ENCODE peak calls at places on chromosomes 11 and 22, in four cellular contexts. J, C, A and D are unnamed samples.

GRCh38 chr11:66484825-66485380 is 4.7 kb downstream of the DPP3 start:
- DNase-seq in C (no peak), A (peak; percentile 34), J (no peak), D (no peak)

GRCh38 chr11:64459016-64459415 is 100.1 kb downstream of the RPS6KA4 start:
- DNase-seq in C (no peak), A (peak; percentile 79), J (no peak), D (no peak)

GRCh38 chr11:19987243-19987870 is 172.9 kb downstream of the DBX1 start:
- DNase-seq in J (no peak), C (no peak), A (no peak), D (no peak)

GRCh38 chr11:116414357-116414756 is 358.4 kb downstream of the BUD13 start:
- DNase-seq in A (no peak), C (no peak), J (no peak), D (no peak)

GRCh38 chr11:69007978-69008381 is 5.1 kb downstream of the MRGPRF start:
- DNase-seq in A (peak; percentile 95), C (no peak), J (no peak), D (no peak)

GRCh38 chr22:40334899-40335298 is 11.4 kb upstream of the ADSL start:
- DNase-seq in C (peak; percentile 56), A (no peak), J (no peak), D (no peak)

GRCh38 chr11:94111660-94112059 is 17.0 kb upstream of the PANX1 start:
- DNase-seq in A (no peak), C (no peak), J (no peak), D (no peak)

GRCh38 chr11:120013325-120014250 is 124.3 kb downstream of the TRIM29 start:
- DNase-seq in A (peak; percentile 93), C (no peak), J (peak; percentile 2), D (peak; percentile 12)

GRCh38 chr22:40107244-40107643 is 70.5 kb upstream of the TNRC6B start:
- DNase-seq in A (no peak), J (no peak), C (no peak), D (no peak)

GRCh38 chr11:74084796-74085541 is 76.1 kb upstream of the UCP3 start:
- DNase-seq in J (no peak), A (peak; percentile 39), C (no peak), D (peak; percentile 15)

GRCh38 chr11:25214535-25215176 is 717.8 kb downstream of the LUZP2 start:
- DNase-seq in C (no peak), J (no peak), A (no peak), D (no peak)

GRCh38 chr11:2525166-2525861 is 80.5 kb downstream of the KCNQ1 start:
- DNase-seq in C (no peak), J (no peak), A (peak; percentile 58), D (no peak)

GRCh38 chr11:8032122-8032521 is 45.0 kb downstream of the EIF3F start:
- DNase-seq in A (no peak), C (no peak), J (no peak), D (no peak)

GRCh38 chr11:74398244-74399159 is at the start of gene PGM2L1:
- DNase-seq in A (peak; percentile 98), C (peak; percentile 91), J (peak; percentile 86), D (peak; percentile 90)

GRCh38 chr11:48093795-48094642 is 113.7 kb downstream of the PTPRJ start:
- DNase-seq in C (no peak), J (no peak), A (no peak), D (peak; percentile 17)

GRCh38 chr11:123235117-123235686 is 40.2 kb upstream of the CLMP start:
- DNase-seq in C (no peak), J (no peak), A (no peak), D (no peak)

GRCh38 chr11:28529046-28529445 is 420.9 kb downstream of the METTL15 start:
- DNase-seq in J (peak; percentile 59), C (no peak), A (peak; percentile 80), D (peak; percentile 78)

GRCh38 chr11:22830082-22830414 is 447 bp upstream of the SVIP start:
- DNase-seq in A (no peak), J (no peak), C (no peak), D (no peak)

GRCh38 chr22:49586873-49587272 is 240.8 kb downstream of the BRD1 start:
- DNase-seq in A (peak; percentile 42), J (no peak), C (no peak), D (no peak)

GRCh38 chr11:116376054-116376453 is 396.7 kb downstream of the BUD13 start:
- DNase-seq in A (no peak), J (no peak), C (no peak), D (no peak)

GRCh38 chr22:23061471-23062280 is 8.6 kb upstream of the GNAZ start:
- DNase-seq in J (no peak), A (peak; percentile 46), C (no peak), D (no peak)

GRCh38 chr11:79796704-79797103 is 355.9 kb upstream of the TENM4 start:
- DNase-seq in J (no peak), A (no peak), C (no peak), D (no peak)

GRCh38 chr11:67389477-67389876 is 2.3 kb upstream of the RAD9A start:
- DNase-seq in J (no peak), C (no peak), A (peak; percentile 75), D (no peak)

GRCh38 chr22:20749453-20749852 is 24.5 kb upstream of the SERPIND1 start:
- DNase-seq in J (no peak), A (peak; percentile 38), C (no peak), D (no peak)

GRCh38 chr11:111765984-111766833 is at the start of gene PPP2R1B:
- DNase-seq in A (peak; percentile 97), C (peak; percentile 61), J (peak; percentile 34), D (peak; percentile 54)

GRCh38 chr11:123510579-123510905 is 80.5 kb downstream of the GRAMD1B start:
- DNase-seq in A (no peak), C (no peak), J (no peak), D (no peak)

GRCh38 chr11:75576445-75577049 is 14.5 kb downstream of the SERPINH1 start:
- DNase-seq in J (no peak), A (peak; percentile 94), C (no peak), D (peak; percentile 83)

GRCh38 chr22:38843201-38843715 is 570 bp downstream of the NPTXR start:
- DNase-seq in A (peak; percentile 98), J (peak; percentile 33), C (peak; percentile 38), D (peak; percentile 70)

GRCh38 chr11:133787379-133788103 is 57.8 kb downstream of the SPATA19 start:
- DNase-seq in A (no peak), J (no peak), C (no peak), D (no peak)

GRCh38 chr11:6403539-6403938 is 13.3 kb downstream of the SMPD1 start:
- DNase-seq in J (no peak), C (no peak), A (no peak), D (no peak)

GRCh38 chr11:79237676-79238075 is 203.2 kb downstream of the TENM4 start:
- DNase-seq in J (peak; percentile 48), C (no peak), A (peak; percentile 82), D (peak; percentile 97)

GRCh38 chr11:61335355-61335710 is 2.3 kb downstream of the TKFC start:
- DNase-seq in A (peak; percentile 86), J (no peak), C (no peak), D (no peak)

GRCh38 chr11:121035169-121035755 is 11.4 kb downstream of the TBCEL start:
- DNase-seq in C (no peak), J (no peak), A (peak; percentile 30), D (peak; percentile 37)